ENCODE peak calls at places on chromosome 12, in seven cellular contexts. Y is HCT116, B is SK-N-SH, P is HL-60, L is GM23338, Q is K562, A is GM12878. D is an unnamed sample.

GRCh38 chr12:132366341-132366861 is 37.0 kb upstream of the GALNT9 start:
- DNase-seq in Y (no peak), B (no peak), P (no peak), L (no peak), Q (no peak), A (no peak), D (no peak)

GRCh38 chr12:122669397-122670070 is 33.6 kb downstream of the HCAR2 start:
- DNase-seq in Y (no peak), B (no peak), P (no peak), L (no peak), Q (no peak), A (no peak), D (no peak)

GRCh38 chr12:26434299-26434915 is 239.0 kb downstream of the SSPN start:
- DNase-seq in Y (peak; percentile 61), B (peak; percentile 52), P (peak; percentile 62), L (peak; percentile 79), Q (peak; percentile 41), A (no peak), D (peak; percentile 68)

GRCh38 chr12:114163766-114164165 is 197.6 kb upstream of the RBM19 start:
- DNase-seq in Y (peak; percentile 48), B (no peak), P (no peak), L (no peak), Q (no peak), A (no peak), D (peak; percentile 17)

GRCh38 chr12:6285532-6286306 is 24.8 kb upstream of the PLEKHG6 start:
- DNase-seq in Y (no peak), B (no peak), P (no peak), L (no peak), Q (no peak), A (no peak), D (no peak)

GRCh38 chr12:111451649-111452129 is 46.0 kb downstream of the SH2B3 start:
- DNase-seq in Y (peak; percentile 24), B (peak; percentile 62), P (peak; percentile 49), L (peak; percentile 52), Q (no peak), A (no peak), D (peak; percentile 35)

GRCh38 chr12:32115404-32116104 is 8.9 kb downstream of the BICD1 start:
- DNase-seq in Y (peak; percentile 90), B (peak; percentile 64), P (peak; percentile 39), L (no peak), Q (no peak), A (no peak), D (peak; percentile 100)

GRCh38 chr12:108831309-108831991 is 25.9 kb downstream of the SSH1 start:
- DNase-seq in Y (no peak), B (no peak), P (no peak), L (no peak), Q (no peak), A (peak; percentile 87), D (no peak)

DNA sequence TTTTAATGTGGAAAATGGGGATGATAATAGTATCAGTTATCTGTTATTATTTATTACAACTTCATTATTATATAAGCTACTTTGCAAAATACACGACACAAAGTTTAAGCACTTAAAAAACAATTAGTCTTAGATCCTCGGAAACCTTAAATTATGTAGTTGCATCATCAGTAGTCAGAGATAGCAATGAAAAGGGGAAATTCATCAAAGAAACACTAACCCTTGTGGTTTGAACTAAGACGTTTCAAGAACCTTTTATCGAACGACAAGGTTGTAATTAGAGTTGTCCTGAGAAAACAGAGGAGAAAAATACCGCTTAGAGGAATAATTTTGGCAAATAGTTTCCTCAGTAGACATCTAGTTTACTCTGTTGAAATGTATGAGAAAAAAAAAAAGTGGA is 198.5 kb downstream of the PTPRO start:
- DNase-seq in Y (no peak), B (no peak), P (no peak), L (no peak), Q (no peak), A (no peak), D (no peak)
- TF ChIP-seq REST in Y (no peak), B (no peak), P (no peak), L (no peak), Q (no peak), A (no peak), D (no peak)

GRCh38 chr12:120416490-120417216 is 21.3 kb upstream of the COX6A1 start:
- DNase-seq in Y (no peak), B (no peak), P (no peak), L (no peak), Q (no peak), A (no peak), D (no peak)

GRCh38 chr12:120417917-120418316 is 20.0 kb upstream of the COX6A1 start:
- DNase-seq in Y (no peak), B (no peak), P (no peak), L (no peak), Q (no peak), A (no peak), D (no peak)

GRCh38 chr12:120408771-120409170 is 29.1 kb upstream of the COX6A1 start:
- DNase-seq in Y (no peak), B (no peak), P (no peak), L (no peak), Q (no peak), A (no peak), D (no peak)

GRCh38 chr12:120412421-120412820 is 25.5 kb upstream of the COX6A1 start:
- DNase-seq in Y (no peak), B (no peak), P (no peak), L (no peak), Q (no peak), A (no peak), D (no peak)

GRCh38 chr12:120413901-120414695 is 23.8 kb upstream of the COX6A1 start:
- DNase-seq in Y (no peak), B (no peak), P (no peak), L (peak; percentile 98), Q (no peak), A (no peak), D (no peak)
- TF ChIP-seq POLR2AphosphoS5 in Y (no peak), B (no peak), P (no peak), L (peak; percentile 46), Q (no peak), A (no peak), D (no peak)

GRCh38 chr12:117679776-117680175 is 289.0 kb downstream of the KSR2 start:
- DNase-seq in Y (no peak), B (no peak), P (no peak), L (no peak), Q (no peak), A (no peak), D (no peak)
- TF ChIP-seq REST in Y (no peak), B (no peak), P (no peak), L (no peak), Q (no peak), A (no peak), D (no peak)

GRCh38 chr12:2959508-2960431 is 573 bp downstream of the TEAD4 start:
- DNase-seq in Y (no peak), B (peak; percentile 88), P (no peak), L (peak; percentile 49), Q (peak; percentile 65), A (no peak), D (no peak)
- TF ChIP-seq POLR2AphosphoS5 in Y (no peak), B (no peak), P (no peak), L (no peak), Q (no peak), A (no peak), D (no peak)

GRCh38 chr12:82876075-82876474 is 189.4 kb downstream of the TMTC2 start:
- DNase-seq in Y (no peak), B (no peak), P (no peak), L (no peak), Q (no peak), A (no peak), D (no peak)

GRCh38 chr12:82873951-82874350 is 187.2 kb downstream of the TMTC2 start:
- DNase-seq in Y (no peak), B (peak; percentile 26), P (no peak), L (no peak), Q (no peak), A (no peak), D (no peak)

GRCh38 chr12:82877963-82878362 is 191.3 kb downstream of the TMTC2 start:
- DNase-seq in Y (no peak), B (no peak), P (no peak), L (no peak), Q (no peak), A (no peak), D (no peak)

GRCh38 chr12:82873309-82873708 is 186.6 kb downstream of the TMTC2 start:
- DNase-seq in Y (no peak), B (no peak), P (no peak), L (no peak), Q (no peak), A (no peak), D (no peak)

DNA sequence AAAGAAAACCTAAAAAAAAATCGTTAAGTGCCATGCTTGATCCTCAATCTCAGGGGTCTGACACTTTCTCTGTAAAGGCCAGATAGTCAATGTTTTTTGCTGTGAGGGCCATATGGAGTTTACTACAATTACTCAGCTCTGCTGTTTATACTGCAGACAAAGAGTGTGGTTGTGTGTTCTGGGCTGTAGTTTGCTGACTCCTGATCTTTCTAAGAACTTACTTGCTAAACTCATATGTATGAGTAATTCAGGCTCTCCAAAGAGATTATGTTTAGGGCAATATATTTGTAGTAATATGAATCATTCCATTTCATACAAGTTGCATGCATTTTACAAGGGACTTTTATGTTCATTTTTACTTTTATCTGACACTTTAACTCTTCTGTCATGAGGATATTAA is 188.2 kb downstream of the TMTC2 start:
- DNase-seq in Y (no peak), B (no peak), P (no peak), L (no peak), Q (no peak), A (no peak), D (no peak)
- TF ChIP-seq REST in Y (no peak), B (no peak), P (no peak), L (no peak), Q (no peak), A (no peak), D (no peak)

DNA sequence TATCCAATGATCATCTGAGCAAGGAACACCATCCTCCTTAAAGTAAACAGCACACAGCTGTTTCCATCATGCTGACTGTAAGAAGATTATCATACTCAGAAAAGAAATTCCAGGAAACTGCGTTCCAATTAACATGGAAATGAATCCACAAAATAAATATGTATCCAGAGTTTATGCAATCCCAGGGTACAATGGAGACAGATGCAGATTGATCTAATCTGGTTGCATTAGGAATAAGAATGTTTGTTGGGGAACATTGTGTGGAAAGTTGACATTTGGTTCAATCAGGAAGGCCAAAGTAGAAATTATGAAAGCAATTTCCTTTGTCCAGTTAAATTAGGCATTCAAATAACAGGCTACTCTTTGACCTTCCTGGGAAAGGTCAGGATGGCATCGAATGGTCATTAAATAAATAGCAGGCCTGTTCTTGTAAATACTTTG is 236.9 kb upstream of the AMIGO2 start:
- DNase-seq in Y (no peak), B (no peak), P (no peak), L (no peak), Q (no peak), A (no peak), D (no peak)
- TF ChIP-seq POLR2AphosphoS5 in Y (no peak), B (no peak), P (no peak), L (no peak), Q (no peak), A (no peak), D (no peak)

GRCh38 chr12:106296179-106296877 is 6.2 kb upstream of the TCP11L2 start:
- DNase-seq in Y (peak; percentile 64), B (no peak), P (no peak), L (no peak), Q (no peak), A (no peak), D (peak; percentile 80)
- TF ChIP-seq REST in Y (no peak), B (no peak), P (no peak), L (no peak), Q (no peak), A (no peak), D (no peak)

GRCh38 chr12:31031951-31032335 is 41.7 kb upstream of the DDX11 start:
- DNase-seq in Y (no peak), B (no peak), P (no peak), L (no peak), Q (no peak), A (no peak), D (no peak)
- TF ChIP-seq POLR2AphosphoS5 in Y (no peak), B (no peak), P (no peak), L (no peak), Q (no peak), A (no peak), D (no peak)

GRCh38 chr12:86264451-86265328 is 8.5 kb upstream of the MGAT4C start:
- DNase-seq in Y (no peak), B (peak; percentile 4), P (no peak), L (peak; percentile 81), Q (no peak), A (no peak), D (no peak)
- TF ChIP-seq REST in Y (no peak), B (no peak), P (no peak), L (no peak), Q (no peak), A (no peak), D (no peak)

D was measured in Panc1.